ENCODE peak calls at places on chromosomes 12 and 14, in ten cellular contexts. A is foreskin fibroblast, T is heart left ventricle, Q is lower leg skin, W is IMR-90, H is GM12864, J is AG10803, Y is astrocyte, P is psoas muscle, K is fibroblast of the aortic adventitia. I is an unnamed sample.

GRCh38 chr14:74601982-74602381 is 10.1 kb downstream of the LTBP2 start:
- DNase-seq in Q (no peak), A (no peak), Y (no peak), P (no peak), W (no peak), K (no peak), T (no peak), H (no peak), J (no peak), I (no peak)

GRCh38 chr12:124509676-124510300 is 57.6 kb downstream of the NCOR2 start:
- DNase-seq in J (peak), Q (peak), H (no peak), T (peak), P (peak), W (peak), Y (peak), K (peak), A (peak), I (peak)

GRCh38 chr12:105409881-105410471 is 79.5 kb downstream of the C12orf75 start:
- DNase-seq in Q (peak), A (peak), P (peak), W (no peak), K (peak), J (peak), H (no peak), Y (peak), T (peak), I (peak)

GRCh38 chr14:32611752-32612151 is 282.7 kb downstream of the AKAP6 start:
- DNase-seq in A (peak), Y (peak), W (peak), H (no peak), J (peak), P (no peak), T (no peak), K (peak), Q (no peak), I (peak)

GRCh38 chr14:20620798-20621478 is 20.6 kb downstream of the OR6S1 start:
- DNase-seq in J (no peak), A (no peak), K (no peak), P (no peak), H (no peak), Y (no peak), W (no peak), Q (no peak), T (no peak), I (no peak)

GRCh38 chr12:55696141-55696540 is 11.6 kb downstream of the ITGA7 start:
- DNase-seq in T (no peak), K (no peak), J (no peak), P (no peak), Y (no peak), Q (peak), H (no peak), A (no peak), W (no peak), I (no peak)

GRCh38 chr14:31926652-31927347 is 150.3 kb upstream of the ARHGAP5 start:
- DNase-seq in K (no peak), J (no peak), W (peak), Q (no peak), Y (no peak), P (no peak), H (no peak), A (no peak), T (peak), I (no peak)

GRCh38 chr14:73754911-73755360 is 40.8 kb upstream of the PNMA1 start:
- DNase-seq in Q (peak), Y (peak), P (peak), W (peak), H (no peak), T (peak), J (peak), K (peak), A (peak), I (peak)

GRCh38 chr12:112988224-112988623 is 9.9 kb downstream of the OAS2 start:
- DNase-seq in K (no peak), T (no peak), W (no peak), H (peak), P (no peak), J (no peak), A (no peak), Q (no peak), Y (no peak), I (no peak)

GRCh38 chr12:81245458-81245857 is 167.6 kb downstream of the ACSS3 start:
- DNase-seq in P (no peak), Y (no peak), A (peak), J (peak), K (no peak), H (no peak), Q (no peak), T (no peak), W (no peak), I (no peak)

GRCh38 chr14:92540472-92541048 is 27.0 kb downstream of the RIN3 start:
- DNase-seq in J (peak), Q (peak), T (peak), H (no peak), P (peak), Y (peak), A (peak), K (peak), W (peak), I (peak)

GRCh38 chr12:131808744-131809371 is 19.3 kb upstream of the MMP17 start:
- DNase-seq in P (peak), W (no peak), J (no peak), A (no peak), T (peak), Q (no peak), K (no peak), Y (no peak), H (no peak), I (no peak)

GRCh38 chr14:61535032-61535431 is 160.3 kb upstream of the HIF1A start:
- DNase-seq in W (peak), A (peak), Y (no peak), J (peak), P (no peak), K (no peak), Q (peak), T (no peak), H (no peak), I (no peak)

GRCh38 chr12:116317139-116317538 is 39.6 kb upstream of the MED13L start:
- DNase-seq in Q (no peak), T (no peak), Y (no peak), K (no peak), W (no peak), H (no peak), A (no peak), P (no peak), J (no peak), I (no peak)

GRCh38 chr12:111268738-111269572 is 99.9 kb downstream of the PHETA1 start:
- DNase-seq in H (no peak), J (no peak), P (no peak), Q (no peak), T (no peak), W (no peak), A (peak), Y (no peak), K (no peak), I (peak)

GRCh38 chr14:73287071-73287470 is 49.8 kb downstream of the PAPLN start:
- DNase-seq in P (no peak), H (no peak), Q (no peak), K (no peak), W (no peak), J (no peak), Y (no peak), T (no peak), A (no peak), I (no peak)

GRCh38 chr12:63037721-63038120 is 102.8 kb upstream of the PPM1H start:
- DNase-seq in A (no peak), W (no peak), Q (no peak), P (no peak), Y (no peak), T (no peak), J (no peak), K (no peak), H (no peak), I (no peak)

GRCh38 chr12:46110928-46111699 is 120.7 kb upstream of the SCAF11 start:
- DNase-seq in H (no peak), K (no peak), J (no peak), T (no peak), P (no peak), Q (no peak), Y (no peak), W (no peak), A (no peak), I (no peak)

GRCh38 chr14:21428930-21429329 is 27.0 kb downstream of the CHD8 start:
- DNase-seq in P (peak), Q (no peak), K (no peak), A (no peak), J (peak), T (peak), W (no peak), H (no peak), Y (no peak), I (no peak)

GRCh38 chr12:113070117-113070906 is 13.8 kb downstream of the DTX1 start:
- DNase-seq in Q (no peak), H (no peak), K (no peak), Y (no peak), P (no peak), J (no peak), W (no peak), A (no peak), T (peak), I (no peak)

GRCh38 chr14:80465541-80466220 is 254.4 kb upstream of the DIO2 start:
- DNase-seq in Q (no peak), J (no peak), H (no peak), K (no peak), P (no peak), T (no peak), A (no peak), W (no peak), Y (no peak), I (no peak)

GRCh38 chr14:92457018-92457565 is 56.5 kb upstream of the RIN3 start:
- DNase-seq in W (no peak), P (no peak), Y (no peak), A (no peak), K (no peak), T (no peak), J (no peak), Q (peak), H (no peak), I (no peak)

GRCh38 chr12:39958377-39958776 is 147.5 kb downstream of the SLC2A13 start:
- DNase-seq in T (no peak), H (no peak), W (no peak), P (no peak), J (no peak), K (no peak), Q (no peak), Y (no peak), A (no peak), I (no peak)

GRCh38 chr12:110001596-110001995 is 2.4 kb downstream of the ANKRD13A start:
- DNase-seq in Q (no peak), P (no peak), Y (peak), A (peak), H (no peak), J (peak), K (peak), T (no peak), W (peak), I (peak)

GRCh38 chr12:121626087-121626852 is at the start of gene ORAI1:
- DNase-seq in Q (peak), J (peak), P (peak), Y (peak), K (peak), T (peak), W (peak), A (peak), H (peak), I (peak)

GRCh38 chr12:121628536-121628935 is 2.2 kb downstream of the ORAI1 start:
- DNase-seq in T (no peak), Y (no peak), A (no peak), H (no peak), W (no peak), K (peak), P (no peak), J (no peak), Q (no peak), I (no peak)

GRCh38 chr12:121626853-121627623 is 708 bp downstream of the ORAI1 start:
- DNase-seq in Y (peak), P (peak), T (peak), H (peak), W (peak), K (peak), A (peak), J (peak), Q (peak), I (peak)

GRCh38 chr12:121630791-121631190 is 4.5 kb downstream of the ORAI1 start:
- DNase-seq in P (no peak), J (no peak), W (no peak), H (no peak), Y (no peak), K (no peak), A (peak), Q (no peak), T (no peak), I (no peak)

GRCh38 chr12:121628037-121628436 is 1.7 kb downstream of the ORAI1 start:
- DNase-seq in W (no peak), Y (no peak), J (no peak), T (no peak), H (no peak), P (no peak), A (peak), Q (no peak), K (peak), I (no peak)
- H3K4me3 ChIP-seq in W (peak), Y (peak), J (peak), T (peak), H (peak), P (peak), A (peak), Q (no peak), K (peak), I (peak)

GRCh38 chr14:68890173-68890931 is 88.8 kb downstream of the ACTN1 start:
- DNase-seq in Y (no peak), J (no peak), A (no peak), P (no peak), H (no peak), K (no peak), T (no peak), Q (no peak), W (no peak), I (no peak)

GRCh38 chr14:68885226-68886108 is 92.6 kb upstream of the ZFP36L1 start:
- DNase-seq in J (no peak), W (no peak), K (no peak), Y (no peak), A (no peak), Q (no peak), T (no peak), H (no peak), P (no peak), I (no peak)

GRCh38 chr14:68886109-68886434 is 93.0 kb downstream of the ACTN1 start:
- DNase-seq in P (no peak), W (no peak), H (no peak), J (no peak), T (no peak), Q (no peak), Y (no peak), A (no peak), K (no peak), I (no peak)

GRCh38 chr14:68888883-68889282 is 90.2 kb downstream of the ACTN1 start:
- DNase-seq in P (no peak), W (no peak), T (no peak), K (no peak), J (no peak), A (no peak), H (no peak), Q (no peak), Y (no peak), I (no peak)

DNA sequence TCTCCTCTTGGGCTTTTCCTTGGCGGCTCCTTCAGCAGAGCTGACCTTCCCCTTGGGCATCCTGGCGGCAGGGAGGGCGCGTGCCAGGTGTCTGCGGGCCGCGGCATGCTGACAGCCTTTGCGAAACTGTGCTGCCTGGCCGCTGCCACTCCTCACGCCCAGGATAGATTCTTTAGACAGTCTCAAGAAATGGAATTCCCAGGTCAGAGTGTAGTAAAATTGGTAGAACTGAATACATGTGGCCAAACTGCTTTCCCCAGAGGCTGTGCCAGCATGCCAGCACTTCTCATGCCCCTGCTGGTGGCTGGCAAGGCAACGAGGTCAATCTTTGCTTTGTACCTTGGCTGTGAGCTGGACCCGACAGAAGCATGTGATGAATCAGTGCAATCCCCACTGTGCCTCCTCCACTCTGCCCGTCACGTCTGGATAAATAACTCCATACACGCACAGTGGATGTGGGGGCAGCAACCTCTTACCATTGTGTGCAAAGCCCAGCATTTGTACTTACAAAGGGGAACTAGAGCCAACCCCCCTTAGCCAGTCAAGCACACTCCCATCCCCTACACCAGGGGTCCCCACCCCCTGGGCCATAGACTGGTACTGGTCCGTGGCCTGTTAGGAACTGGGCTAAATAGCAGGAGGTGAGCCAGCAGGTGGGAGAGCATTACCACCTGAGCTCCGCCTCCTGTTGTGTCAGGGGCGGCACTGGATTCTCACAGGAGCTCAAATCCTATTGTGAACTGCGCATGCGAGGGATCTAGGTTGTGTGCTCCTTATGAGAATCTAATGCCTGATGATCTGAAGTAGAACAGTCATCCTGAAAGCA is 90.9 kb downstream of the ACTN1 start:
- DNase-seq in A (no peak), Y (peak), Q (no peak), J (no peak), K (no peak), H (no peak), P (no peak), T (peak), W (no peak), I (no peak)
- TF ChIP-seq CTCF in A (no peak), Y (no peak), Q (no peak), J (no peak), K (no peak), H (no peak), P (no peak), T (no peak), W (no peak), I (no peak)

GRCh38 chr12:53101931-53102781 is 1.1 kb upstream of the SOAT2 start:
- DNase-seq in J (no peak), A (no peak), T (no peak), Y (no peak), Q (peak), W (no peak), H (no peak), P (no peak), K (no peak), I (no peak)

GRCh38 chr12:53102883-53103807 is at the start of gene SOAT2:
- DNase-seq in W (no peak), J (no peak), T (no peak), K (no peak), Q (peak), H (peak), Y (no peak), P (no peak), A (no peak), I (no peak)

GRCh38 chr12:53105256-53105655 is 2.0 kb downstream of the SOAT2 start:
- DNase-seq in K (no peak), Y (no peak), P (no peak), T (no peak), H (no peak), W (no peak), J (no peak), A (no peak), Q (peak), I (no peak)

GRCh38 chr12:53105712-53106439 is 2.6 kb downstream of the SOAT2 start:
- DNase-seq in Q (peak), P (no peak), J (no peak), W (no peak), Y (no peak), K (no peak), T (no peak), H (no peak), A (no peak), I (no peak)

GRCh38 chr12:53103860-53104305 is 597 bp downstream of the SOAT2 start:
- DNase-seq in W (no peak), J (no peak), T (no peak), P (no peak), K (no peak), A (no peak), Q (peak), H (no peak), Y (no peak), I (no peak)
- H3K4me3 ChIP-seq in W (no peak), J (no peak), T (no peak), P (no peak), K (no peak), A (no peak), Q (no peak), H (no peak), Y (no peak), I (no peak)

GRCh38 chr14:76484355-76484754 is 108.4 kb downstream of the ESRRB start:
- DNase-seq in Q (no peak), H (no peak), T (no peak), A (no peak), K (no peak), J (no peak), P (no peak), Y (no peak), W (no peak), I (no peak)
- TF ChIP-seq CTCF in Q (no peak), H (peak), T (no peak), A (no peak), K (no peak), J (no peak), P (no peak), Y (no peak), W (no peak), I (no peak)